ENCODE peak calls at places on chromosomes 2 and 18, in five cellular contexts. G is GM10248, S is WTC11, E is HFF-Myc, C is WERI-Rb-1. U is an unnamed sample.

GRCh38 chr2:25587361-25587760 is 86.0 kb downstream of the DTNB start:
- DNase-seq in G (peak), S (no peak), E (no peak), C (no peak), U (no peak)

GRCh38 chr2:10389191-10389590 is 58.9 kb downstream of the ODC1 start:
- DNase-seq in G (no peak), S (no peak), E (no peak), C (no peak), U (no peak)

GRCh38 chr2:234304945-234305344 is 191.9 kb downstream of the ARL4C start:
- DNase-seq in G (no peak), S (peak), E (no peak), C (no peak), U (no peak)

GRCh38 chr2:190477563-190478454 is 56.7 kb downstream of the NEMP2 start:
- DNase-seq in G (no peak), S (no peak), E (no peak), C (no peak), U (no peak)

GRCh38 chr2:27442981-27443323 is 771 bp downstream of the KRTCAP3 start:
- DNase-seq in G (no peak), S (no peak), E (no peak), C (no peak), U (no peak)

GRCh38 chr2:197929008-197929885 is 124.9 kb downstream of the PLCL1 start:
- DNase-seq in G (no peak), S (no peak), E (no peak), C (no peak), U (no peak)

GRCh38 chr2:191427031-191427430 is 181.8 kb downstream of the MYO1B start:
- DNase-seq in G (no peak), S (no peak), E (no peak), C (no peak), U (no peak)

GRCh38 chr2:47525167-47525566 is 122.2 kb downstream of the MSH2 start:
- DNase-seq in G (no peak), S (no peak), E (no peak), C (no peak), U (no peak)

GRCh38 chr18:26579941-26580618 is 31.7 kb upstream of the KCTD1 start:
- DNase-seq in G (no peak), S (no peak), E (no peak), C (no peak), U (no peak)

GRCh38 chr2:118186110-118186857 is 98.0 kb downstream of the INSIG2 start:
- DNase-seq in G (peak), S (peak), E (peak), C (peak), U (peak)

GRCh38 chr18:59143441-59143840 is 3.8 kb downstream of the SEC11C start:
- DNase-seq in G (peak), S (no peak), E (no peak), C (no peak), U (no peak)

GRCh38 chr18:61290616-61291015 is 42.6 kb upstream of the CDH20 start:
- DNase-seq in G (no peak), S (no peak), E (no peak), C (no peak), U (no peak)
- TF ChIP-seq CTCF in G (no peak), S (no peak), E (no peak), C (no peak), U (no peak)

GRCh38 chr18:47930844-47931706 is 616 bp upstream of the SMAD2 start:
- DNase-seq in G (peak), S (peak), E (peak), C (peak), U (peak)

GRCh38 chr18:47931707-47932103 is 1.2 kb upstream of the SMAD2 start:
- DNase-seq in G (no peak), S (peak), E (no peak), C (peak), U (no peak)

GRCh38 chr18:47930086-47930843 is at the start of gene SMAD2:
- DNase-seq in G (peak), S (peak), E (peak), C (peak), U (peak)

GRCh38 chr18:47932170-47932569 is 1.7 kb upstream of the SMAD2 start:
- DNase-seq in G (no peak), S (no peak), E (no peak), C (no peak), U (no peak)

DNA sequence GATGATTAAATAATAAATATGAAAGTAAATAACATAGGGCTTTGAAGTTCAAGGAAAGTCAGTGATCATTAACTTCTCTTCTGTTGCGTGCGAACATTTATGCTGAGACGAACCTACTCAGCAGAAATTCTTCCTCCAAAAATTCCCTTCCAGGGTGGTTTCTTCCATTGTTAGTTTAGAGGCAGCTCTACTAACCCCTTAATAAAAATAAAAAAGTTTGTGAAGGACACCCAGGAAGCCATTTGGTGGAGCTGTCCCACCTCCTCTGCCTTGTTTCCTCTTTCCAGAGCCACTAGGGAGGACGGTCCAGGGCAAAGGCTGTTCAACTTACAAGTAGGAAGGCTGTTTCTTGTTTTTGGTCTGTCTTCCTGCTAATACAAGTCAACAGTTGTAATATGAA is 2.1 kb upstream of the SMAD2 start:
- DNase-seq in G (no peak), S (no peak), E (no peak), C (peak), U (no peak)
- TF ChIP-seq CTCF in G (peak), S (no peak), E (no peak), C (peak), U (no peak)

GRCh38 chr2:172930871-172931255 is 144.8 kb upstream of the MAP3K20 start:
- DNase-seq in G (no peak), S (no peak), E (no peak), C (no peak), U (no peak)

GRCh38 chr2:172929644-172930043 is 146.0 kb upstream of the MAP3K20 start:
- DNase-seq in G (no peak), S (no peak), E (no peak), C (no peak), U (no peak)

GRCh38 chr2:172927381-172928357 is 148.0 kb upstream of the MAP3K20 start:
- DNase-seq in G (no peak), S (no peak), E (no peak), C (no peak), U (no peak)

GRCh38 chr2:172931256-172931894 is 144.3 kb upstream of the MAP3K20 start:
- DNase-seq in G (no peak), S (no peak), E (peak), C (no peak), U (no peak)

GRCh38 chr2:172928754-172929153 is 146.9 kb upstream of the MAP3K20 start:
- DNase-seq in G (no peak), S (no peak), E (no peak), C (no peak), U (no peak)
- TF ChIP-seq CTCF in G (no peak), S (no peak), E (no peak), C (no peak), U (no peak)

GRCh38 chr2:106096446-106097369 is 97.4 kb downstream of the UXS1 start:
- DNase-seq in G (no peak), S (no peak), E (no peak), C (no peak), U (no peak)

GRCh38 chr2:106098081-106098480 is 96.0 kb downstream of the UXS1 start:
- DNase-seq in G (no peak), S (peak), E (no peak), C (peak), U (peak)

GRCh38 chr2:106097370-106098000 is 96.6 kb downstream of the UXS1 start:
- DNase-seq in G (no peak), S (peak), E (no peak), C (no peak), U (no peak)

GRCh38 chr2:106094101-106094860 is 99.8 kb downstream of the UXS1 start:
- DNase-seq in G (no peak), S (no peak), E (no peak), C (no peak), U (no peak)

DNA sequence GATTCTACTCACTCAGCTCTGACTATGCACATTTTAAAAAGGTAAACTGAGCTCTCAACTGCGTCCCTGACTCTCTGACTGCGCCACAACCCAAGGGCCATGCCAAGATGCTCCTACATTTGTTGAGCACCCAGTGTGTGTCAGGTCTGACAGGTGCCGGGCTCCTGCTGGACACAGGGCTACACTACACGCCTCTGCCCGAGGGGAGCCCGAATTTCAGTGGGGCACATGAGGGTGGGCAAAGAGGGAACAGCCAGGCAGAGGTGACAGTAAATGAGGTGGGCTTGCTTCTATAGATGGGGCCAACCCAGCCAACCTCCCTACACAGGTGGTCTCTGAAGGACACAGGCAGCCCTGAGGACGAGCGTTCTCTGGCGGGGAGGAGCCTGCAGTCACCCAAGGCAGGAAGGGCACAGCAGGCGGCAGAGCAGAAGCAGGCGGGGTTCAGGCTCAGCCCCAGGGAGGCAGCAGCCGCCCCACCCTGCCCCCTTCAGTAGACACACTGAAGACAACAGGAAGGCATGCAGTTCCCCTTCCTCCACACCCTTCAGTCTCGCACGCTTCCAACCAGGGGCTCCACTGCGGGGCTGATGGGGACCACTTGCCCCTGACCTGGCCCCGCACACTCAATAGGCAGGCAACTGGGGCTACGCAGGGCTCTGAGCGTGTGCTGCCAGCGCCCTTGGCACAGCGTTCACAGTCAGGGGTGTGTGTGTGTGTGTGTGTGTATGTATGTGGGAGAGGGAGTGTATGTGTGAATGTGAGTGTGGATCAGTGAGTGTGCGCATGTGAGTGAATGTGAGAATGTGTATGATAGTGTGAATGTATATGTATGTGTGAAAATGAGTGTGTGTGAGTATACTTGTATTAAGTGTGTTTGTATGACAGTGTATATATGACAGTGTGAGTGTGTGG is 98.4 kb downstream of the UXS1 start:
- DNase-seq in G (no peak), S (no peak), E (no peak), C (no peak), U (no peak)
- TF ChIP-seq CTCF in G (no peak), S (no peak), E (no peak), C (no peak), U (no peak)

GRCh38 chr2:33583194-33583938 is 15.7 kb downstream of the FAM98A start:
- DNase-seq in G (peak), S (no peak), E (no peak), C (no peak), U (peak)
- TF ChIP-seq CTCF in G (peak), S (peak), E (peak), C (peak), U (peak)

GRCh38 chr18:36101943-36102342 is 27.2 kb downstream of the SLC39A6 start:
- DNase-seq in G (no peak), S (no peak), E (no peak), C (no peak), U (no peak)

GRCh38 chr18:36094431-36094830 is 27.1 kb upstream of the RPRD1A start:
- DNase-seq in G (no peak), S (no peak), E (no peak), C (no peak), U (no peak)

GRCh38 chr18:36099311-36099710 is 29.8 kb downstream of the SLC39A6 start:
- DNase-seq in G (no peak), S (no peak), E (no peak), C (no peak), U (no peak)

GRCh38 chr18:36096955-36097354 is 29.6 kb upstream of the RPRD1A start:
- DNase-seq in G (no peak), S (no peak), E (no peak), C (no peak), U (no peak)

DNA sequence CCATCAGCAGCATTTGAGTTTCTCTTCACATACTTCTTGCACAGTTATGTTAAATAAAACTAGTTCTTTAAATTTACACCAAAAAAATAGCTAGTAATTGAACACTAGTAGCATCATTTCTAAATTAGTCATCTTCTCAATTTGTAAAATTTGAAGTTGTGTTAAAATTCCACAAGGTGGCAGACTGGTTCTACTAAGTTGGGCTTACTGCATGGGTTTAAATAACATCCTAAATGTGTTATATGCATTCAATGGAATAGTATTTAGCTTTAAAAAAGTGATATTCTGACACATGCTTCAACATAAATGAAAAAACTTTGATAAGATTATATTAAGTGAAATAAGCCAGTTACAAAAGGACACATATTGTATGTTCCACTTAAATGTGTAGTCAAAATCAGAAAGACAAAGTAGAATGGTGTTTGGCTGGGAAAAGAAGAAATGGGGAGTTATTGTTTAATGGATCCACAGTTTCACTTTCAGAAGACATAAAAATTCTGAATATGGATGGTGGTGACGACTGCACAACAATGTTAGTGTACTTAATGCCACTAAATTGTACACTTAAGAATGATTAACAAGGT is 28.7 kb upstream of the RPRD1A start:
- DNase-seq in G (peak), S (no peak), E (peak), C (no peak), U (no peak)
- TF ChIP-seq CTCF in G (peak), S (peak), E (peak), C (no peak), U (peak)

GRCh38 chr18:11124054-11124453 is 25.3 kb downstream of the PIEZO2 start:
- DNase-seq in G (no peak), S (no peak), E (no peak), C (no peak), U (no peak)

GRCh38 chr18:11121426-11121825 is 27.9 kb downstream of the PIEZO2 start:
- DNase-seq in G (no peak), S (no peak), E (no peak), C (no peak), U (no peak)

GRCh38 chr18:11119962-11120361 is 29.4 kb downstream of the PIEZO2 start:
- DNase-seq in G (no peak), S (no peak), E (no peak), C (no peak), U (no peak)

GRCh38 chr18:11125372-11126315 is 23.7 kb downstream of the PIEZO2 start:
- DNase-seq in G (no peak), S (no peak), E (no peak), C (no peak), U (no peak)
- TF ChIP-seq CTCF in G (no peak), S (no peak), E (no peak), C (no peak), U (no peak)